ENCODE peak calls at places on chromosomes 16 and 17, in four cellular contexts. O is nucleus accumbens, S is HS-27A, I is skeletal muscle cell. L is an unnamed sample.

GRCh38 chr16:13919330-13919682 is 648 bp upstream of the ERCC4 start:
- DNase-seq in I (no peak), S (no peak), O (no peak), L (no peak)

GRCh38 chr17:55547027-55547670 is 35.9 kb upstream of the SMIM36 start:
- DNase-seq in I (no peak), O (no peak), S (no peak), L (no peak)

GRCh38 chr17:68238488-68238887 is 9.4 kb upstream of the AMZ2 start:
- DNase-seq in O (no peak), I (no peak), S (no peak), L (no peak)

GRCh38 chr16:81451753-81452680 is 7.4 kb downstream of the CMIP start:
- DNase-seq in S (no peak), I (no peak), O (no peak), L (no peak)

GRCh38 chr17:19708431-19709175 is 7.8 kb downstream of the SLC47A2 start:
- DNase-seq in O (no peak), I (no peak), S (no peak), L (no peak)

GRCh38 chr16:86391987-86392386 is 118.3 kb upstream of the FOXF1 start:
- DNase-seq in S (no peak), O (no peak), I (no peak), L (no peak)

GRCh38 chr16:68377667-68378420 is 67.0 kb downstream of the PRMT7 start:
- DNase-seq in S (no peak), I (peak; percentile 16), O (no peak), L (no peak)

GRCh38 chr16:62661435-62661834 is 625.2 kb upstream of the CDH8 start:
- DNase-seq in O (no peak), I (no peak), S (no peak), L (no peak)

GRCh38 chr17:27780441-27781404 is 19.6 kb downstream of the NOS2 start:
- DNase-seq in O (no peak), I (no peak), S (no peak), L (no peak)

GRCh38 chr16:68388124-68388523 is 60.2 kb downstream of the SMPD3 start:
- DNase-seq in S (no peak), I (no peak), O (no peak), L (no peak)

GRCh38 chr17:21007646-21008045 is 35.2 kb downstream of the USP22 start:
- DNase-seq in S (no peak), I (no peak), O (no peak), L (no peak)

GRCh38 chr17:1492249-1493206 is at the start of gene MYO1C:
- DNase-seq in S (no peak), O (no peak), I (no peak), L (no peak)

GRCh38 chr17:18314059-18314730 is 599 bp downstream of the TOP3A start:
- DNase-seq in S (no peak), I (no peak), O (no peak), L (no peak)

GRCh38 chr17:42431758-42432161 is 8.7 kb upstream of the CAVIN1 start:
- DNase-seq in O (no peak), S (no peak), I (no peak), L (no peak)

GRCh38 chr16:49755291-49755611 is 100.7 kb downstream of the ZNF423 start:
- DNase-seq in O (no peak), S (no peak), I (no peak), L (no peak)

GRCh38 chr17:9816472-9816871 is 5.4 kb downstream of the GSG1L2 start:
- DNase-seq in I (no peak), O (no peak), S (no peak), L (no peak)

GRCh38 chr16:66603537-66604375 is 748 bp upstream of the CMTM3 start:
- DNase-seq in O (no peak), S (no peak), I (no peak), L (no peak)

GRCh38 chr17:80755650-80756405 is 211.2 kb downstream of the RPTOR start:
- DNase-seq in I (no peak), S (no peak), O (no peak), L (no peak)

GRCh38 chr17:57997085-57997809 is 9.2 kb upstream of the VEZF1 start:
- DNase-seq in S (no peak), O (no peak), I (no peak), L (no peak)

GRCh38 chr17:73717690-73718089 is 73.4 kb upstream of the SDK2 start:
- DNase-seq in S (no peak), I (no peak), O (no peak), L (no peak)

GRCh38 chr16:28260193-28260592 is 32.1 kb upstream of the SBK1 start:
- DNase-seq in I (no peak), S (no peak), O (no peak), L (no peak)

GRCh38 chr16:80580109-80580832 is 39.5 kb downstream of the DYNLRB2 start:
- DNase-seq in O (no peak), S (no peak), I (peak; percentile 54), L (no peak)

GRCh38 chr17:2435181-2435741 is 34.4 kb upstream of the MNT start:
- DNase-seq in O (no peak), S (no peak), I (no peak), L (no peak)

GRCh38 chr17:28712037-28712704 is 483 bp upstream of the PROCA1 start:
- DNase-seq in I (no peak), S (no peak), O (no peak), L (no peak)

GRCh38 chr17:7988750-7989178 is 13.7 kb upstream of the GUCY2D start:
- DNase-seq in O (no peak), I (peak; percentile 41), S (peak; percentile 58), L (peak; percentile 65)

GRCh38 chr16:56861092-56861610 is 3.9 kb upstream of the SLC12A3 start:
- DNase-seq in O (no peak), S (no peak), I (no peak), L (no peak)

GRCh38 chr17:47802341-47803022 is 19.1 kb downstream of the OSBPL7 start:
- DNase-seq in I (no peak), S (no peak), O (no peak), L (peak; percentile 17)

GRCh38 chr16:57382535-57383275 is 10.4 kb downstream of the CX3CL1 start:
- DNase-seq in I (no peak), O (no peak), S (no peak), L (no peak)

GRCh38 chr16:12294471-12294870 is 317.9 kb downstream of the SNX29 start:
- DNase-seq in S (no peak), I (no peak), O (no peak), L (no peak)

GRCh38 chr16:11836653-11837244 is 14.6 kb downstream of the RSL1D1 start:
- DNase-seq in S (no peak), I (peak; percentile 55), O (no peak), L (peak; percentile 45)

GRCh38 chr17:41507315-41507880 is 2.0 kb upstream of the KRT13 start:
- DNase-seq in I (no peak), S (no peak), O (no peak), L (no peak)

GRCh38 chr17:10171057-10171456 is 27.3 kb downstream of the GAS7 start:
- DNase-seq in I (no peak), O (peak; percentile 5), S (no peak), L (no peak)

GRCh38 chr17:67575325-67575724 is 142.4 kb upstream of the NOL11 start:
- DNase-seq in S (no peak), I (no peak), O (no peak), L (no peak)

GRCh38 chr16:85836706-85837582 is 37.4 kb downstream of the COX4I1 start:
- DNase-seq in S (no peak), I (no peak), O (no peak), L (no peak)

GRCh38 chr17:55360971-55361370 is 60.7 kb downstream of the MMD start:
- DNase-seq in I (no peak), S (no peak), O (no peak), L (no peak)

GRCh38 chr17:9218068-9218635 is 196.8 kb downstream of the NTN1 start:
- DNase-seq in S (no peak), O (no peak), I (no peak), L (no peak)

GRCh38 chr16:62475573-62475972 is 439.3 kb upstream of the CDH8 start:
- DNase-seq in S (no peak), I (no peak), O (no peak), L (no peak)

GRCh38 chr17:78789663-78790181 is 7.6 kb upstream of the CYTH1 start:
- DNase-seq in I (peak; percentile 31), S (no peak), O (no peak), L (no peak)

GRCh38 chr17:50218771-50219315 is 17.4 kb upstream of the COL1A1 start:
- DNase-seq in I (peak; percentile 91), S (peak; percentile 96), O (no peak), L (peak; percentile 84)

GRCh38 chr16:53061701-53062159 is 6.9 kb downstream of the CHD9 start:
- DNase-seq in S (no peak), O (no peak), I (no peak), L (no peak)